ENCODE peak calls at places on chromosomes 7 and 10, in six cellular contexts. One of them, this sample, is unnamed.

GRCh38 chr7:106126170-106126938 is 14.2 kb upstream of the SYPL1 start:
- DNase-seq in HCT116: no peak
- DNase-seq in neural progenitor cell: no peak
- DNase-seq in MM.1S: no peak
- DNase-seq in GM23248: peak
- DNase-seq in SK-N-SH: no peak
- DNase-seq in this sample: peak

GRCh38 chr10:33376976-33377657 is 42.6 kb upstream of the NRP1 start:
- DNase-seq in HCT116: peak
- DNase-seq in neural progenitor cell: no peak
- DNase-seq in MM.1S: no peak
- DNase-seq in GM23248: peak
- DNase-seq in SK-N-SH: no peak
- DNase-seq in this sample: peak

GRCh38 chr7:50416509-50417299 is 33.4 kb downstream of the FIGNL1 start:
- DNase-seq in HCT116: no peak
- DNase-seq in neural progenitor cell: no peak
- DNase-seq in MM.1S: peak
- DNase-seq in GM23248: no peak
- DNase-seq in SK-N-SH: no peak
- DNase-seq in this sample: no peak

GRCh38 chr10:4804505-4804904 is 21.5 kb upstream of the AKR1E2 start:
- DNase-seq in HCT116: no peak
- DNase-seq in neural progenitor cell: no peak
- DNase-seq in MM.1S: no peak
- DNase-seq in GM23248: peak
- DNase-seq in SK-N-SH: no peak
- DNase-seq in this sample: no peak

GRCh38 chr7:16989883-16990413 is 108.2 kb upstream of the AGR3 start:
- DNase-seq in HCT116: peak
- DNase-seq in neural progenitor cell: no peak
- DNase-seq in MM.1S: no peak
- DNase-seq in GM23248: peak
- DNase-seq in SK-N-SH: no peak
- DNase-seq in this sample: peak

GRCh38 chr7:28808786-28809533 is 149.2 kb downstream of the TRIL start:
- DNase-seq in HCT116: no peak
- DNase-seq in neural progenitor cell: no peak
- DNase-seq in MM.1S: no peak
- DNase-seq in GM23248: peak
- DNase-seq in SK-N-SH: peak
- DNase-seq in this sample: peak

GRCh38 chr7:50466815-50467569 is 16.8 kb upstream of the FIGNL1 start:
- DNase-seq in HCT116: no peak
- DNase-seq in neural progenitor cell: no peak
- DNase-seq in MM.1S: no peak
- DNase-seq in GM23248: no peak
- DNase-seq in SK-N-SH: no peak
- DNase-seq in this sample: no peak

GRCh38 chr10:8456386-8456785 is 401.9 kb downstream of the GATA3 start:
- DNase-seq in HCT116: no peak
- DNase-seq in neural progenitor cell: no peak
- DNase-seq in MM.1S: no peak
- DNase-seq in GM23248: no peak
- DNase-seq in SK-N-SH: no peak
- DNase-seq in this sample: no peak

GRCh38 chr7:66146701-66147100 is 32.1 kb downstream of the CRCP start:
- DNase-seq in HCT116: no peak
- DNase-seq in neural progenitor cell: no peak
- DNase-seq in MM.1S: no peak
- DNase-seq in GM23248: peak
- DNase-seq in SK-N-SH: peak
- DNase-seq in this sample: no peak

GRCh38 chr7:2272031-2272430 is 30.0 kb downstream of the NUDT1 start:
- DNase-seq in HCT116: no peak
- DNase-seq in neural progenitor cell: no peak
- DNase-seq in MM.1S: no peak
- DNase-seq in GM23248: no peak
- DNase-seq in SK-N-SH: peak
- DNase-seq in this sample: no peak

GRCh38 chr7:91620827-91621226 is 259.7 kb downstream of the MTERF1 start:
- DNase-seq in HCT116: no peak
- DNase-seq in neural progenitor cell: no peak
- DNase-seq in MM.1S: no peak
- DNase-seq in GM23248: no peak
- DNase-seq in SK-N-SH: no peak
- DNase-seq in this sample: no peak

GRCh38 chr10:17643339-17643754 is 604 bp upstream of the STAM start:
- DNase-seq in HCT116: no peak
- DNase-seq in neural progenitor cell: peak
- DNase-seq in MM.1S: no peak
- DNase-seq in GM23248: peak
- DNase-seq in SK-N-SH: peak
- DNase-seq in this sample: peak

GRCh38 chr10:47454294-47455058 is 29.4 kb downstream of the ANXA8 start:
- DNase-seq in HCT116: no peak
- DNase-seq in neural progenitor cell: no peak
- DNase-seq in MM.1S: no peak
- DNase-seq in GM23248: no peak
- DNase-seq in SK-N-SH: no peak
- DNase-seq in this sample: no peak

GRCh38 chr7:27784399-27785053 is 44.6 kb downstream of the TAX1BP1 start:
- DNase-seq in HCT116: peak
- DNase-seq in neural progenitor cell: peak
- DNase-seq in MM.1S: peak
- DNase-seq in GM23248: peak
- DNase-seq in SK-N-SH: peak
- DNase-seq in this sample: peak

GRCh38 chr10:101767600-101767945 is 8.3 kb downstream of the FGF8 start:
- DNase-seq in HCT116: no peak
- DNase-seq in neural progenitor cell: no peak
- DNase-seq in MM.1S: no peak
- DNase-seq in GM23248: no peak
- DNase-seq in SK-N-SH: peak
- DNase-seq in this sample: no peak

GRCh38 chr10:85008493-85009181 is 680.2 kb downstream of the CCSER2 start:
- DNase-seq in HCT116: no peak
- DNase-seq in neural progenitor cell: no peak
- DNase-seq in MM.1S: no peak
- DNase-seq in GM23248: no peak
- DNase-seq in SK-N-SH: no peak
- DNase-seq in this sample: no peak

GRCh38 chr10:131644287-131644686 is 256.5 kb upstream of the PPP2R2D start:
- DNase-seq in HCT116: no peak
- DNase-seq in neural progenitor cell: no peak
- DNase-seq in MM.1S: no peak
- DNase-seq in GM23248: peak
- DNase-seq in SK-N-SH: no peak
- DNase-seq in this sample: no peak

GRCh38 chr10:70935125-70935625 is 46.8 kb upstream of the PCBD1 start:
- DNase-seq in HCT116: no peak
- DNase-seq in neural progenitor cell: no peak
- DNase-seq in MM.1S: no peak
- DNase-seq in GM23248: no peak
- DNase-seq in SK-N-SH: no peak
- DNase-seq in this sample: no peak

DNA sequence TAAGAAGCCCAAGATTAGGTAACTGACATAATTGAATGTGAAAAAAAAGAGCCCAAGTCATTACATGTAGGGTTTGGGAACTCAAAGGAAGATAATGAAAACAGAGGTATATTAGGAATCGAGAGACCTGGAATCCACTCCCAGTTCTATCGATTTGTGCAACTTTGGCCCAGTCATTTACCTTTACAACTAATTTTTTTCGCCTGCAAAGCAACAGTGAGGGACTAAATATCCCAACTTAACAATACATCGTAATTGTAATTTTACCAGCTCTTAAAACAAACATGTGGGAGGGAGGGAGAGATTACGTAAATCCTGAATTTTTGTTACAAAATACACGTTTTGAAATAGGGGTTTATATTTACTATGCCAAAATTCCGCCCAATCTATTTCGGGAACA is 1.4 kb downstream of the MINDY3 start:
- DNase-seq in HCT116: no peak
- DNase-seq in neural progenitor cell: no peak
- DNase-seq in MM.1S: no peak
- DNase-seq in GM23248: no peak
- DNase-seq in SK-N-SH: no peak
- DNase-seq in this sample: no peak
- H3K4me3 ChIP-seq in HCT116: peak
- H3K4me3 ChIP-seq in neural progenitor cell: peak
- H3K4me3 ChIP-seq in MM.1S: peak
- H3K4me3 ChIP-seq in GM23248: peak
- H3K4me3 ChIP-seq in SK-N-SH: peak
- H3K4me3 ChIP-seq in this sample: peak

GRCh38 chr7:69814421-69814962 is 216.2 kb downstream of the AUTS2 start:
- DNase-seq in HCT116: no peak
- DNase-seq in neural progenitor cell: peak
- DNase-seq in MM.1S: no peak
- DNase-seq in GM23248: peak
- DNase-seq in SK-N-SH: no peak
- DNase-seq in this sample: no peak
- TF ChIP-seq EZH2phosphoT487 in HCT116: no peak
- TF ChIP-seq EZH2phosphoT487 in neural progenitor cell: no peak
- TF ChIP-seq EZH2phosphoT487 in MM.1S: no peak
- TF ChIP-seq EZH2phosphoT487 in GM23248: no peak
- TF ChIP-seq EZH2phosphoT487 in SK-N-SH: no peak
- TF ChIP-seq EZH2phosphoT487 in this sample: no peak

DNA sequence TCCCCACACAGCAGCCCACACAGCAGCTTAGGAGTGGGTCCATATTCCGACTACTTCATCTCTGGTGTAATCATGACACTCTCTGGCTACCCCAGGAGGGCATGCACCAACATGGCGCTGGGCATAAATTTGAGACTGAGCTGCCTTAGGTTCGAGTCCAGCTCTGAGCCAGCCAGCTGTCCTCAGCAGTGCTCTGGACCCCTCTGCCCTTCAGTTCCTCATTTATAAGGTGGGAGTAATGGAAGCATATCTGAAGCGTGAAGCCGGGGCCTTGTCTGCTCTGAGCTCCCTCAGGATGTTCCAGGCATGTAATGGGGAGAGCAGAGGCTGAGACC is 90.0 kb upstream of the FAM20C start:
- DNase-seq in HCT116: no peak
- DNase-seq in neural progenitor cell: no peak
- DNase-seq in MM.1S: no peak
- DNase-seq in GM23248: no peak
- DNase-seq in SK-N-SH: no peak
- DNase-seq in this sample: no peak
- H3K9ac ChIP-seq in HCT116: no peak
- H3K9ac ChIP-seq in neural progenitor cell: no peak
- H3K9ac ChIP-seq in MM.1S: no peak
- H3K9ac ChIP-seq in GM23248: no peak
- H3K9ac ChIP-seq in SK-N-SH: no peak
- H3K9ac ChIP-seq in this sample: no peak

DNA sequence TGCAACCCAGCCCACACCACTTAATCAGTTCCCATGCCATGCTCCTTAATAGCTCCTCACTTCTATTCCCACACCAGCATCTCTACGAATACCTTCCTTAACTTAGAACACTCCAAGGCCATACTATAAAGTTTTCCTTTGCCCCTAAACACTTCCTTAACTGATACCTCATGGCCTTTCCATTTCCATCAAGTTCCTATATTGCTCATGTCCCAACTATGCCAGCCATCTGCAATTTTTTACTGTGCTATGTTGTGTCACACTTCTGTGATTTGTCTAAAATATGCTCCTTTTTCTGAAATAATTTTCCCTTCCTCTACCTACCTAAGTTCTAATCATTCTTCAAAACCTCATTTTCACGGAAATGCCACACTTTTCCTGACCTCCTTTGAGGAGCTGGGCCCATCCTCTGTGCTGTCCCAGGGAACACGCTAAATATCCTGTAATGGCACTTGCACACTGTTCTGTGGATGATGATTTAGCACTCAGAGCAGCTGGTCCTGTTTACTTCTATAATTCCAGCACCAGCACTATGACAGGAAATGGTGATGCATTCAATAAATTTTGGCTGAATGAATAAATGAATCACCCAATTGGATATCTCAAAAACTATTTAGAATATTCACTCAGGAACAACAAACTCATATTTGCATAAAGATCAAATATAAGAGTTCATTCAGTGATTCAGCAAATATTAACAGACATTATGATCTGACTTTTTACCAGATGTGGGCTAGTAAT is 266.5 kb upstream of the HGF start:
- DNase-seq in HCT116: no peak
- DNase-seq in neural progenitor cell: no peak
- DNase-seq in MM.1S: no peak
- DNase-seq in GM23248: peak
- DNase-seq in SK-N-SH: no peak
- DNase-seq in this sample: peak
- H3K4me3 ChIP-seq in HCT116: no peak
- H3K4me3 ChIP-seq in neural progenitor cell: no peak
- H3K4me3 ChIP-seq in MM.1S: no peak
- H3K4me3 ChIP-seq in GM23248: peak
- H3K4me3 ChIP-seq in SK-N-SH: no peak
- H3K4me3 ChIP-seq in this sample: no peak

DNA sequence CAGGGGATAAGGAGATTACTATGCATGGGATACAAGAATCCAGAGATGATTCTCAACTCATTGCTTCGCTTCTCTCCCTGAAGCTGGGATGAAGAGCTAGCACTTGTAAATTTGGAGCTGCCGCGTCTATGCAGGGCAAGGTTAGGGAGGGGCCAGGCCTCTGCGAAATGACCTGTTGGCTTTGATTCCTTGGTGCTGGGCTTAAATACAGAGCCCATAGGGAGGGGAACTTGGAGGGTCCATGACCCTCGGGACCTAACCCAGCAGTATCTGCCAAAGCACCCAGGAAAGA is 673 bp upstream of the WNT2 start:
- DNase-seq in HCT116: no peak
- DNase-seq in neural progenitor cell: peak
- DNase-seq in MM.1S: no peak
- DNase-seq in GM23248: no peak
- DNase-seq in SK-N-SH: no peak
- DNase-seq in this sample: no peak
- TF ChIP-seq EZH2phosphoT487 in HCT116: no peak
- TF ChIP-seq EZH2phosphoT487 in neural progenitor cell: no peak
- TF ChIP-seq EZH2phosphoT487 in MM.1S: no peak
- TF ChIP-seq EZH2phosphoT487 in GM23248: no peak
- TF ChIP-seq EZH2phosphoT487 in SK-N-SH: no peak
- TF ChIP-seq EZH2phosphoT487 in this sample: no peak

GRCh38 chr10:128124813-128125403 is 1.3 kb downstream of the MKI67 start:
- DNase-seq in HCT116: no peak
- DNase-seq in neural progenitor cell: peak
- DNase-seq in MM.1S: peak
- DNase-seq in GM23248: no peak
- DNase-seq in SK-N-SH: peak
- DNase-seq in this sample: peak
- H3K9ac ChIP-seq in HCT116: peak
- H3K9ac ChIP-seq in neural progenitor cell: peak
- H3K9ac ChIP-seq in MM.1S: peak
- H3K9ac ChIP-seq in GM23248: peak
- H3K9ac ChIP-seq in SK-N-SH: peak
- H3K9ac ChIP-seq in this sample: peak

This sample was measured in PC-3.